ENCODE peak calls at places on chromosomes 4 and X, in five cellular contexts. One of them, this sample, is unnamed.

GRCh38 chr4:104966349-104967033 is 180.2 kb upstream of the TET2 start:
- DNase-seq in ovary: no peak
- DNase-seq in endothelial cell of umbilical vein: no peak
- DNase-seq in NB4: peak
- DNase-seq in H1: no peak
- DNase-seq in this sample: no peak

GRCh38 chr4:75708218-75708691 is 16.1 kb upstream of the USO1 start:
- DNase-seq in H1: no peak
- DNase-seq in NB4: peak
- DNase-seq in ovary: no peak
- DNase-seq in endothelial cell of umbilical vein: no peak
- DNase-seq in this sample: no peak

GRCh38 chr4:163866728-163867313 is 372.3 kb downstream of the TMA16 start:
- DNase-seq in ovary: no peak
- DNase-seq in endothelial cell of umbilical vein: no peak
- DNase-seq in NB4: no peak
- DNase-seq in H1: no peak
- DNase-seq in this sample: no peak

GRCh38 chrX:111506826-111507225 is 4.6 kb upstream of the SERTM2 start:
- DNase-seq in NB4: no peak
- DNase-seq in H1: no peak
- DNase-seq in endothelial cell of umbilical vein: no peak
- DNase-seq in ovary: no peak
- DNase-seq in this sample: no peak

GRCh38 chr4:70531981-70532380 is 13.6 kb downstream of the AMTN start:
- DNase-seq in NB4: no peak
- DNase-seq in ovary: no peak
- DNase-seq in endothelial cell of umbilical vein: no peak
- DNase-seq in H1: no peak
- DNase-seq in this sample: no peak

GRCh38 chr4:40193018-40193571 is 3.7 kb upstream of the RHOH start:
- DNase-seq in endothelial cell of umbilical vein: no peak
- DNase-seq in H1: no peak
- DNase-seq in ovary: no peak
- DNase-seq in NB4: peak
- DNase-seq in this sample: no peak

GRCh38 chr4:40058854-40059253 is 2.2 kb downstream of the N4BP2 start:
- DNase-seq in NB4: no peak
- DNase-seq in ovary: no peak
- DNase-seq in H1: no peak
- DNase-seq in endothelial cell of umbilical vein: no peak
- DNase-seq in this sample: peak

GRCh38 chrX:16786791-16787735 is 797 bp downstream of the TXLNG start:
- DNase-seq in endothelial cell of umbilical vein: no peak
- DNase-seq in NB4: peak
- DNase-seq in H1: no peak
- DNase-seq in ovary: peak
- DNase-seq in this sample: peak

GRCh38 chr4:21181716-21182115 is 481.5 kb downstream of the PACRGL start:
- DNase-seq in ovary: no peak
- DNase-seq in NB4: no peak
- DNase-seq in H1: no peak
- DNase-seq in endothelial cell of umbilical vein: no peak
- DNase-seq in this sample: no peak

GRCh38 chr4:137432431-137432830 is 99.9 kb downstream of the PCDH18 start:
- DNase-seq in H1: no peak
- DNase-seq in endothelial cell of umbilical vein: no peak
- DNase-seq in NB4: no peak
- DNase-seq in ovary: no peak
- DNase-seq in this sample: no peak

GRCh38 chr4:69049860-69050259 is 46.4 kb upstream of the UGT2B7 start:
- DNase-seq in H1: no peak
- DNase-seq in ovary: no peak
- DNase-seq in NB4: no peak
- DNase-seq in endothelial cell of umbilical vein: no peak
- DNase-seq in this sample: no peak

GRCh38 chr4:81682492-81682891 is 210.8 kb upstream of the RASGEF1B start:
- DNase-seq in ovary: no peak
- DNase-seq in endothelial cell of umbilical vein: no peak
- DNase-seq in H1: no peak
- DNase-seq in NB4: no peak
- DNase-seq in this sample: no peak

GRCh38 chr4:88613417-88613875 is 21.2 kb downstream of the HERC3 start:
- DNase-seq in ovary: no peak
- DNase-seq in endothelial cell of umbilical vein: peak
- DNase-seq in H1: no peak
- DNase-seq in NB4: peak
- DNase-seq in this sample: no peak
- TF ChIP-seq POLR2A in ovary: no peak
- TF ChIP-seq POLR2A in endothelial cell of umbilical vein: no peak
- TF ChIP-seq POLR2A in H1: no peak
- TF ChIP-seq POLR2A in NB4: no peak
- TF ChIP-seq POLR2A in this sample: no peak

GRCh38 chr4:158211288-158211687 is 1.0 kb downstream of the TMEM144 start:
- DNase-seq in ovary: no peak
- DNase-seq in H1: no peak
- DNase-seq in NB4: no peak
- DNase-seq in endothelial cell of umbilical vein: peak
- DNase-seq in this sample: peak
- H3K4me3 ChIP-seq in ovary: peak
- H3K4me3 ChIP-seq in H1: no peak
- H3K4me3 ChIP-seq in NB4: peak
- H3K4me3 ChIP-seq in endothelial cell of umbilical vein: no peak
- H3K4me3 ChIP-seq in this sample: no peak

GRCh38 chr4:108622828-108623227 is 2.5 kb downstream of the RPL34 start:
- DNase-seq in NB4: no peak
- DNase-seq in H1: no peak
- DNase-seq in ovary: no peak
- DNase-seq in endothelial cell of umbilical vein: no peak
- DNase-seq in this sample: no peak

GRCh38 chr4:108620101-108620932 is at the start of gene RPL34:
- DNase-seq in NB4: peak
- DNase-seq in ovary: peak
- DNase-seq in H1: peak
- DNase-seq in endothelial cell of umbilical vein: peak
- DNase-seq in this sample: peak

GRCh38 chr4:108619372-108620100 is 840 bp upstream of the RPL34 start:
- DNase-seq in NB4: no peak
- DNase-seq in endothelial cell of umbilical vein: no peak
- DNase-seq in H1: no peak
- DNase-seq in ovary: no peak
- DNase-seq in this sample: no peak

GRCh38 chr4:108622022-108622421 is 1.6 kb downstream of the RPL34 start:
- DNase-seq in endothelial cell of umbilical vein: no peak
- DNase-seq in ovary: no peak
- DNase-seq in NB4: no peak
- DNase-seq in H1: no peak
- DNase-seq in this sample: no peak

GRCh38 chr4:108620933-108621905 is 843 bp downstream of the RPL34 start:
- DNase-seq in H1: no peak
- DNase-seq in ovary: no peak
- DNase-seq in endothelial cell of umbilical vein: peak
- DNase-seq in NB4: no peak
- DNase-seq in this sample: no peak
- TF ChIP-seq POLR2A in H1: no peak
- TF ChIP-seq POLR2A in ovary: no peak
- TF ChIP-seq POLR2A in endothelial cell of umbilical vein: peak
- TF ChIP-seq POLR2A in NB4: no peak
- TF ChIP-seq POLR2A in this sample: no peak

DNA sequence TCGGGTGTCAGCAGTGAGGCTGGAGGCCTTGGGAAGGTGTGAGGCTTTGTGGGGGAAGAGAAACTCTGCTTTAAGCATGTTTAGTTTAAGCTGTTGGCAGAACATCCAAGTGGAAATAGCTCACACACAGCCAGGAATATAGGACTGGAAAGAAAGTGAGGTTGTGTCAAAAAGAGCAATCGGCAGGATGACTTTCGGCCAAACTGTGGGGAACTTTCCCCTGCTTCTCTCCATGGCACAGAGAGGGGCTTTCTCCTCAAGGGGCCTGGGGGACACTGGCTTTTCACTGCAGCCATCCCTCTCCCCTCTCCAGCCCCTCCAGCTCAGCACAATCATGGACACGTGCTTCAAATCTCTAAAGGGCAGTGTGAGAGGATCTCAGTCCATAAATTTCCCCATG is 8.0 kb upstream of the CITED1 start:
- DNase-seq in endothelial cell of umbilical vein: no peak
- DNase-seq in NB4: no peak
- DNase-seq in H1: no peak
- DNase-seq in ovary: no peak
- DNase-seq in this sample: peak
- H3K4me3 ChIP-seq in endothelial cell of umbilical vein: no peak
- H3K4me3 ChIP-seq in NB4: no peak
- H3K4me3 ChIP-seq in H1: no peak
- H3K4me3 ChIP-seq in ovary: no peak
- H3K4me3 ChIP-seq in this sample: no peak

DNA sequence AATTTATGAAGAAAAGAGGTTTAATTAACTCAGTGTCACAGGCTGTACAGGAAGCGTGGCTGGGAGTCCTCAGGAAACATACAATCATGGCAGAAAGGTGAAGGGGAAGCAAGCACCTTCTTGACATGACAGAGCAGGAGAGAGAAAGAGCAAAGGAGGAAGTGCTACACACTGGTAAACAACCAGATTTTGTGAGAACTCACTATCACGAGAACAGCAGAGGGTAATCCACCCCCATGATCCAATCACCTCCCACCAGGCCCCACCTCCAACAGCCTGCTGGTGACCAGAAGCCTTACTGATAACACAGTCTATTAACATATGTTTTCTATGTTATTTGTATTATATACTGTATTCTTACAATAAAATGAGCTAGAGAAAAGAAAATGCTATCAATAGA is 254.8 kb downstream of the PCDH10 start:
- DNase-seq in H1: no peak
- DNase-seq in ovary: no peak
- DNase-seq in endothelial cell of umbilical vein: no peak
- DNase-seq in NB4: no peak
- DNase-seq in this sample: no peak
- TF ChIP-seq POLR2A in H1: no peak
- TF ChIP-seq POLR2A in ovary: no peak
- TF ChIP-seq POLR2A in endothelial cell of umbilical vein: no peak
- TF ChIP-seq POLR2A in NB4: no peak
- TF ChIP-seq POLR2A in this sample: no peak

GRCh38 chr4:56655627-56656345 is 25.3 kb downstream of the HOPX start:
- DNase-seq in endothelial cell of umbilical vein: peak
- DNase-seq in ovary: no peak
- DNase-seq in NB4: no peak
- DNase-seq in H1: no peak
- DNase-seq in this sample: peak

GRCh38 chr4:56655209-56655626 is 25.9 kb downstream of the HOPX start:
- DNase-seq in NB4: no peak
- DNase-seq in ovary: no peak
- DNase-seq in H1: peak
- DNase-seq in endothelial cell of umbilical vein: no peak
- DNase-seq in this sample: peak

GRCh38 chr4:56657128-56657527 is 24.0 kb downstream of the HOPX start:
- DNase-seq in ovary: no peak
- DNase-seq in NB4: no peak
- DNase-seq in endothelial cell of umbilical vein: no peak
- DNase-seq in H1: no peak
- DNase-seq in this sample: no peak

GRCh38 chr4:56657818-56658217 is 23.3 kb downstream of the HOPX start:
- DNase-seq in endothelial cell of umbilical vein: no peak
- DNase-seq in H1: no peak
- DNase-seq in ovary: no peak
- DNase-seq in NB4: no peak
- DNase-seq in this sample: no peak

DNA sequence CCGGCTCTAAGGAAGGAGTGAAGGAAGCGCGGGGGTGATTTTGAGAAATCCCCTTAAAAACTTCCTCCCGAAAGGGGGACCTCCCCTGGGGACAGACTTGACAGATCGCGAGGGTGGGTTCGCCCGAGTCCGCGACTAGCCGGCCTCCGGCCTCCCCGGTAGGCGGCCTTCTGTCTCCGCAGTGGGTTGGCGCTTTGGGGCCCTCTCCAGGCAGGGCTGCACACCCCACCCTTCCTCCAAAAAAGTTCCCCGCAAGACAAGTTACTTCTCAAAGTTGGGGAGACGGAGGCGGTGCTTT is 24.8 kb downstream of the HOPX start:
- DNase-seq in endothelial cell of umbilical vein: peak
- DNase-seq in H1: no peak
- DNase-seq in NB4: no peak
- DNase-seq in ovary: no peak
- DNase-seq in this sample: peak
- H3K4me3 ChIP-seq in endothelial cell of umbilical vein: peak
- H3K4me3 ChIP-seq in H1: peak
- H3K4me3 ChIP-seq in NB4: no peak
- H3K4me3 ChIP-seq in ovary: peak
- H3K4me3 ChIP-seq in this sample: peak

GRCh38 chr4:10074767-10075105 is 41.9 kb downstream of the WDR1 start:
- DNase-seq in ovary: no peak
- DNase-seq in H1: no peak
- DNase-seq in NB4: peak
- DNase-seq in endothelial cell of umbilical vein: peak
- DNase-seq in this sample: no peak
- TF ChIP-seq POLR2A in ovary: no peak
- TF ChIP-seq POLR2A in H1: no peak
- TF ChIP-seq POLR2A in NB4: no peak
- TF ChIP-seq POLR2A in endothelial cell of umbilical vein: peak
- TF ChIP-seq POLR2A in this sample: no peak

This sample was measured in thyroid gland.